ENCODE peak calls at places on chromosomes 11 and 22, in six cellular contexts. J is CD8-positive, alpha-beta T cell; G is neural progenitor cell; D is dorsolateral prefrontal cortex; T is A673; H is OCI-LY7. Z is an unnamed sample.
A peak's percentile ranks its signal among the peaks of the same experiment; 100 is the strongest.

GRCh38 chr11:113895367-113896155 is 9.0 kb upstream of the HTR3B start:
- DNase-seq in J (no peak), G (peak; percentile 54), D (no peak), T (peak; percentile 35), H (no peak), Z (no peak)

GRCh38 chr11:7882860-7883259 is 48.2 kb downstream of the OR10A6 start:
- DNase-seq in J (no peak), G (no peak), D (no peak), T (no peak), H (no peak), Z (peak; percentile 25)

GRCh38 chr22:36328635-36329216 is 59.0 kb downstream of the MYH9 start:
- DNase-seq in J (no peak), G (no peak), D (peak; percentile 68), T (no peak), H (peak; percentile 19), Z (peak; percentile 97)

GRCh38 chr22:29751139-29751538 is 15.7 kb downstream of the ZMAT5 start:
- DNase-seq in J (no peak), G (no peak), D (no peak), T (no peak), H (peak; percentile 12), Z (peak; percentile 30)

GRCh38 chr11:10669258-10670033 is 24.1 kb downstream of the IRAG1 start:
- DNase-seq in J (no peak), G (no peak), D (no peak), T (peak; percentile 51), H (no peak), Z (peak; percentile 50)

GRCh38 chr11:28794405-28794804 is 686.2 kb downstream of the METTL15 start:
- DNase-seq in J (no peak), G (no peak), D (no peak), T (no peak), H (no peak), Z (no peak)

GRCh38 chr11:32890843-32891656 is 1.6 kb upstream of the QSER1 start:
- DNase-seq in J (no peak), G (peak; percentile 69), D (no peak), T (peak; percentile 81), H (peak; percentile 12), Z (no peak)

GRCh38 chr11:123047947-123048293 is 14.0 kb downstream of the HSPA8 start:
- DNase-seq in J (no peak), G (no peak), D (no peak), T (no peak), H (no peak), Z (no peak)

GRCh38 chr22:46491936-46492335 is 45.5 kb downstream of the CELSR1 start:
- DNase-seq in J (no peak), G (no peak), D (no peak), T (no peak), H (no peak), Z (no peak)

GRCh38 chr11:107927559-107927958 is 689 bp upstream of the RAB39A start:
- DNase-seq in J (no peak), G (no peak), D (no peak), T (no peak), H (no peak), Z (no peak)

GRCh38 chr22:31556627-31557203 is 60.4 kb downstream of the SFI1 start:
- DNase-seq in J (no peak), G (peak; percentile 43), D (no peak), T (peak; percentile 56), H (peak; percentile 38), Z (peak; percentile 67)
- TF ChIP-seq CTCF in J (no peak), G (peak; percentile 67), D (peak; percentile 66), T (peak; percentile 65), H (peak; percentile 83), Z (peak; percentile 71)

GRCh38 chr11:58674609-58675008 is 52.1 kb downstream of the CNTF start:
- DNase-seq in J (no peak), G (no peak), D (no peak), T (no peak), H (no peak), Z (no peak)
- H3K4me3 ChIP-seq in J (no peak overlapping the region), G (no peak overlapping the region), D (no peak overlapping the region), T (no peak overlapping the region), H (no peak overlapping the region), Z (no peak overlapping the region)

DNA sequence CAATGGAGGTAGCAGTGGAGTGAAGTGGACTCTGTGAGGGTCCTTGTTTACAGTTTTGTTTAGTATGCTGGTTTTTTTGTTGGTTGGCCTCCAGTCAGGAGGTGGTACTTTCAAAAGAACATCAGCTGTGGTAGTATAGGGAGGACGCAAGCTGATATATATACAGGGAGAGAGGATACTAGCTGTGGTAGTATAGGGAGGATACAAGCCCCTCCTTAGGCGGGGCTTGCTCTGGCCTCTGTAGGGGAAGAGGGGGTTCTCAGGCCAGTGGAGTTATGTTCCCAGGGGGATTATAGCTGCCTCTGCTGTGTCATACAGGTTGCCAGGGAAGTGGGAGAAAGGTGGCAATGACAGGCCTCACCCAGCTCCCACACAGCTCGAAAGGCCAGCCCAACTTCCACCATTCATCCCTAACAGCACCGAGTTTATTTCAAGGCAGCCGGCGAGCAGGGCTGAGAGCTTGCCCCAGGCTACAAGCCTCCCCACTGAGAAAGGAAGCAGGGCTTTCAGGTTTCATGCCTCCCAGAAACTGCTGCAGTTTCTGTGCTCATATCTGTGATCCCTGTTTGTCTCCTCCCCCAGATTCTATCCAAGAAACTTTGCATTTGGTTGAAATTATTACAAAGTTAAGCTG is 10.4 kb downstream of the OR52E6 start:
- DNase-seq in J (no peak), G (peak; percentile 4), D (no peak), T (peak; percentile 9), H (no peak), Z (no peak)
- TF ChIP-seq CTCF in J (no peak), G (no peak), D (no peak), T (no peak), H (no peak), Z (no peak)

GRCh38 chr11:104332110-104332509 is 168.2 kb upstream of the PDGFD start:
- DNase-seq in J (no peak), G (peak; percentile 74), D (no peak), T (peak; percentile 41), H (peak; percentile 36), Z (no peak)

GRCh38 chr11:104329043-104329442 is 165.1 kb upstream of the PDGFD start:
- DNase-seq in J (no peak), G (no peak), D (no peak), T (no peak), H (no peak), Z (no peak)

GRCh38 chr11:104325093-104325492 is 161.1 kb upstream of the PDGFD start:
- DNase-seq in J (no peak), G (no peak), D (no peak), T (no peak), H (no peak), Z (no peak)

GRCh38 chr11:104327864-104328513 is 164.0 kb upstream of the PDGFD start:
- DNase-seq in J (no peak), G (no peak), D (no peak), T (no peak), H (no peak), Z (peak; percentile 25)

DNA sequence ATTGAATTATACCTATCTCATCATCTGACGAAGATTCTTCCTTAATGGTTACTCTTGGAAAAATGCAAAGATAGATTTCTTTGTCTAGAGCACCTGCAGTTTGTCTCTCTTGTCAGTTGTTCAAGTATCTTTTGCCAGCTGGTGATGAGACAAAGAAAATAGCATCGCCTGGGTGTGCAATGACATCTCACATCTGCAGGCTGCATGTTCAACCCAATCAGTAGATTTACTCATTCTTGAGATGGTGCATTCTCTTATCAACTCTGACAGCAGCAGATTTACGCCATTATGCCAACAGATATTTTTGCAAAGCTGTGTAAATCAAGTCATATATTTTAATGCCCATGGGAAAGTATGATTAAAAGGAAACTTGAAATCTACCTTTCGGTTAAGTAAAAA is 164.6 kb upstream of the PDGFD start:
- DNase-seq in J (no peak), G (no peak), D (no peak), T (no peak), H (no peak), Z (no peak)
- H3K4me3 ChIP-seq in J (no peak overlapping the region), G (no peak overlapping the region), D (no peak overlapping the region), T (no peak overlapping the region), H (no peak overlapping the region), Z (no peak overlapping the region)

DNA sequence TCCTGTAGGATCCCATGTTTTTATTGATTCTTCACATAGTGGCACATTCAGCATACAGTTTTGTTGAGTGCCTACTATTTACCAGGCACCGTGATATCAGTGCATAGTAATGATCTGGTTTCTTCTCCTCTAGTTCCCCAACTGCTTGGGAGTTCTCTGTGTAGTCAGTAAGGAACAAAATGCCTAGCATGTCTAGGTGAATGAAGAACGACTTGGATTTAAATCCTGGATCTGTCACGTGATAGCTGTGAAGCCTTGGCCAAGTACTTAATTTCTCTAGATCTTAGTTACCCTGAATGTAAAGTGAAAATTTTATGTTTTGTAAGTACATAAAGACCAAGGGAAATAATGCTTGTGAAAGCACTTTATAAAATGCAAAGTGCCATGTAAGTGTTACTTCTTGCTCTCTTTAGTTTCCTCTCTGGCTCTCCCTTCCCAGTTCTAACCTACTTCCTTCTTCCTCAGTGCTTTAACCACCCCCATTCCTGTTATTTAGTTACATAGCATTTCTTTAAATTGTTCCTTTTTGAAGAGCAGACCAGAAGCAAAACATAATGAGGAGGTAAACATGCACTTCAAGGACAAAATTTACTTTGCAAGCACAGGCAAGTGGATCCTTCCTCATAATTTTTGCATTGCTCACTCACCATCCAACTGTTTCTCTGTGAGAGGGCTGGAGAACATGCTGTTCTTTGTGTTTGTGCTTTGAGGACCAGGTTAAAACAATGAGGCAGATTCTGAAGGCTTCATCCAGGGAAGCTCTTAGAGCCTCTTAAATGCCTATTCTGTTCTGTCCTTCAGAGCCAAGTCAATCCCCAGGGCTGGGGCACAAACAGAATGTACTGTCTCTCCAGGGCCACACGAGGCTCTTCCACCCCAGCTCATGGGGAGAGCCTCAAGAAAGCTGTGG is 353.9 kb upstream of the TENM4 start:
- DNase-seq in J (no peak), G (no peak), D (no peak), T (no peak), H (no peak), Z (no peak)
- TF ChIP-seq CTCF in J (no peak), G (no peak), D (no peak), T (no peak), H (no peak), Z (no peak)

GRCh38 chr11:76456571-76456970 is 11.8 kb downstream of the EMSY start:
- DNase-seq in J (no peak), G (peak; percentile 52), D (no peak), T (no peak), H (no peak), Z (no peak)
- H3K4me3 ChIP-seq in J (no peak overlapping the region), G (peak overlapping the region; percentile 29), D (no peak overlapping the region), T (no peak overlapping the region), H (no peak overlapping the region), Z (no peak overlapping the region)

GRCh38 chr22:48574776-48575566 is 1252.7 kb downstream of the BRD1 start:
- DNase-seq in J (no peak), G (peak; percentile 92), D (peak; percentile 55), T (peak; percentile 87), H (no peak), Z (peak; percentile 9)
- TF ChIP-seq CTCF in J (no peak), G (peak; percentile 67), D (peak; percentile 67), T (peak; percentile 61), H (no peak), Z (no peak)

GRCh38 chr11:118572075-118572913 is at the start of gene ARCN1:
- DNase-seq in J (peak; percentile 73), G (peak; percentile 92), D (peak; percentile 72), T (peak; percentile 89), H (peak; percentile 90), Z (peak; percentile 77)
- H3K4me3 ChIP-seq in J (peak within 1 kb of the TSS; percentile 99), G (peak within 1 kb of the TSS; percentile 99), D (peak within 1 kb of the TSS; percentile 99), T (peak within 1 kb of the TSS; percentile 100), H (peak within 1 kb of the TSS; percentile 94), Z (peak within 1 kb of the TSS; percentile 97)

Z was measured in cardiac fibroblast.